ENCODE peak calls at places on chromosomes 4 and X, in four cellular contexts. E is neural progenitor cell, L is mesothelial cell of epicardium, K is astrocyte. I is an unnamed sample.

GRCh38 chrX:34656842-34657780 is at the start of gene TMEM47:
- DNase-seq in E (peak), L (peak), K (peak), I (peak)

GRCh38 chrX:140723251-140723650 is 13.7 kb downstream of the LINC00632 start:
- DNase-seq in E (peak), L (no peak), K (peak), I (peak)

GRCh38 chrX:129823115-129823514 is 20.6 kb downstream of the ZDHHC9 start:
- DNase-seq in E (peak), L (no peak), K (no peak), I (peak)

GRCh38 chr4:180330521-180330920 is 1912.7 kb upstream of the TENM3 start:
- DNase-seq in E (no peak), L (no peak), K (peak), I (no peak)

GRCh38 chr4:127240721-127241120 is 392.0 kb upstream of the INTU start:
- DNase-seq in E (no peak), L (no peak), K (no peak), I (peak)

GRCh38 chr4:30696195-30696594 is 24.0 kb upstream of the PCDH7 start:
- DNase-seq in E (no peak), L (no peak), K (no peak), I (no peak)

GRCh38 chr4:8856835-8857590 is 14.6 kb downstream of the HMX1 start:
- DNase-seq in E (peak), L (no peak), K (no peak), I (no peak)

GRCh38 chr4:15479089-15479912 is 9.6 kb downstream of the CC2D2A start:
- DNase-seq in E (peak), L (peak), K (peak), I (peak)

GRCh38 chr4:124685851-124686250 is 26.7 kb downstream of the ANKRD50 start:
- DNase-seq in E (no peak), L (no peak), K (peak), I (no peak)

GRCh38 chr4:67437974-67438713 is 107.2 kb downstream of the CENPC start:
- DNase-seq in E (no peak), L (no peak), K (peak), I (peak)

GRCh38 chr4:125735107-125735506 is 420.4 kb downstream of the FAT4 start:
- DNase-seq in E (peak), L (peak), K (peak), I (peak)

GRCh38 chrX:150361777-150362351 is 1.3 kb upstream of the MAMLD1 start:
- DNase-seq in E (peak), L (no peak), K (peak), I (no peak)

GRCh38 chrX:22481436-22481835 is 208.7 kb downstream of the CBLL2 start:
- DNase-seq in E (no peak), L (no peak), K (peak), I (peak)

GRCh38 chr4:8315343-8316250 is 46.0 kb downstream of the HTRA3 start:
- DNase-seq in E (peak), L (peak), K (peak), I (peak)

GRCh38 chr4:95141376-95141775 is 383.6 kb downstream of the BMPR1B start:
- DNase-seq in E (no peak), L (no peak), K (no peak), I (peak)

GRCh38 chr4:88803600-88804096 is 106.0 kb upstream of the NAP1L5 start:
- DNase-seq in E (no peak), L (no peak), K (peak), I (peak)

GRCh38 chrX:153640736-153641574 is 6.0 kb upstream of the DUSP9 start:
- DNase-seq in E (peak), L (no peak), K (no peak), I (no peak)

GRCh38 chrX:141278306-141278705 is 36.0 kb upstream of the SPANXC start:
- DNase-seq in E (peak), L (no peak), K (no peak), I (peak)

GRCh38 chr4:114287079-114287696 is 307.7 kb upstream of the ARSJ start:
- DNase-seq in E (no peak), L (no peak), K (no peak), I (no peak)

GRCh38 chrX:129678176-129678880 is 23.6 kb upstream of the APLN start:
- DNase-seq in E (peak), L (no peak), K (no peak), I (peak)

GRCh38 chr4:64715741-64716140 is 306.5 kb upstream of the TECRL start:
- DNase-seq in E (no peak), L (no peak), K (no peak), I (no peak)

GRCh38 chr4:121057466-121057911 is 14.8 kb downstream of the NDNF start:
- DNase-seq in E (peak), L (no peak), K (no peak), I (no peak)

GRCh38 chrX:95675011-95675410 is 1009.6 kb upstream of the DIAPH2 start:
- DNase-seq in E (peak), L (no peak), K (no peak), I (no peak)

GRCh38 chr4:77600521-77601451 is 4.8 kb upstream of the CXCL13 start:
- DNase-seq in E (peak), L (no peak), K (no peak), I (peak)

GRCh38 chr4:123444298-123444731 is 47.7 kb downstream of the SPRY1 start:
- DNase-seq in E (peak), L (no peak), K (peak), I (no peak)

GRCh38 chrX:44035576-44035975 is 62.4 kb upstream of the NDP start:
- DNase-seq in E (no peak), L (no peak), K (peak), I (no peak)

GRCh38 chrX:28205126-28205525 is 223.9 kb upstream of the DCAF8L1 start:
- DNase-seq in E (no peak), L (no peak), K (peak), I (no peak)

GRCh38 chr4:173917255-173917960 is 366.1 kb downstream of the FBXO8 start:
- DNase-seq in E (no peak), L (no peak), K (peak), I (peak)

GRCh38 chrX:70033348-70033747 is 16.4 kb downstream of the AWAT2 start:
- DNase-seq in E (peak), L (no peak), K (no peak), I (peak)

GRCh38 chr4:117137143-117137542 is 51.8 kb upstream of the TRAM1L1 start:
- DNase-seq in E (no peak), L (no peak), K (peak), I (peak)

GRCh38 chrX:137748827-137749226 is 182.9 kb downstream of the ZIC3 start:
- DNase-seq in E (peak), L (no peak), K (no peak), I (no peak)

GRCh38 chr4:82784615-82785247 is 13.9 kb downstream of the SCD5 start:
- DNase-seq in E (no peak), L (no peak), K (peak), I (peak)

GRCh38 chr4:188023682-188024081 is 28.1 kb downstream of the ZFP42 start:
- DNase-seq in E (no peak), L (no peak), K (peak), I (no peak)

DNA sequence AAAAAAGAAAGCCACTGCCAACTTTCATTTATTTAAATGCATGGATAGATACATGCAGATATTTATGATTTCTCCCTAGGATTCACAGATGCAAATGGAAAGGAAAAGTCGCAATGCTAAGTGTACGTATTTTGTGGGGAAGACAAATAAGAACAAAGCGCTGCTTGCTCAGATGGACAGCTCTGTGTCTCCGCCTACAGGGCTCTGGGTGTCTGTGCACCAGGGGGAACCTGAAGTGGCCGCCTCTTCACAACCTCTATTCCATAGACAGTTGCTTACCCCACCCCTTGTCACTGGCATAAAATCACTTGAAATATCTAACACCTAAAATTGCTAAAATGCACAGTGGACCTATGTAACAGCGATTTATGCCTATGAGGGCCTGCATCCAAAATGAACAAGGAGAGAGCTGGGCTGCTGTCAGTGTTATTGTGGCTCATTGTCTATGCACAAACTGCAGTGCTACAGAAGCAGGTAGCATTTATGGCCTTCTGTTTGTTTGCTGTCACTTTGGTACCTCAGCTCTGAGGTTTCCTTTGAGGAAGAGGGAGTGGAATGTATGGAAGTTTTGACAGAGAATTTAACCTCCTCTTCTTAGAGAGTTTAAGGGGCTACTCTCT is 58.6 kb upstream of the PAGE1 start:
- DNase-seq in E (peak), L (peak), K (peak), I (peak)
- TF ChIP-seq CTCF in E (peak), L (peak), K (peak), I (peak)

DNA sequence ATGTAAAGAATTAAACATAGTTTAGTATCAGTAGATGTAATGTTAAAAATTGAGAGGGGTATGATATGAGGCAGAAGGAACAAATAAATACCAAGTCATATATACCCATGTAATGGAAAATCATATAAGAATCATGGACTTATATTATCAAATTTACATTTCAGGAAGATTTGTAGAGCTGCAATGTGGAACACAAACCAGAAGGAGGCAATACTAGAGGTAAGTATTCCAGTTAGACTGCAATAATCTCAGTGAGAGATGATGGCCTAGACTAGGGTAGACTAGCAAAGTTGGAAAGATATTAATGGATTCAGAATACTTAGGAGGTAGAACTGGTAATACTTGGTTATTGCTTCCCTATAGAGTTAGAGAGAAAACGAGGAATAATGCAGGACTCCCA is 603.0 kb upstream of the KLHL4 start:
- DNase-seq in E (no peak), L (no peak), K (no peak), I (no peak)
- TF ChIP-seq CTCF in E (no peak), L (no peak), K (no peak), I (no peak)

DNA sequence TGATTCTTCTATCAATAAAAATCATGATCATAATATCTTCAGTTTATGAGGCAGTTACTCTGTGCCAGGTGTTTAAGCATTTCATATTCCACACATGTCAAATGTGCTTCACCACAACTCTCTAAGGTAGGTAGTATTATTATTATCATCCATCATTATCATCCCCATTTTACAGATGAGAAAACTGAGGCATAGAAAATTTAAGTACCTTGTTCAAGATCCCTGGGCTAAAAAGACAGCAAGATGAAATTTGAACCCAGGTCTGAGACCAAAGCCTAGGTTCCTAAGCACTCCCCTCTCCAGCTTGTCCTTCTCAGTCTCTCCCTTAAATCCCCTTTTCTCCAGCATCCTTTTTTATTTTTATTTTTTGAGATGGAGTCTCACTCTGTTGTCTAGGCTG is 33.4 kb downstream of the SEPTIN6 start:
- DNase-seq in E (no peak), L (no peak), K (no peak), I (no peak)
- TF ChIP-seq CTCF in E (no peak), L (no peak), K (no peak), I (no peak)

GRCh38 chr4:3096207-3096606 is 21.7 kb downstream of the HTT start:
- DNase-seq in E (no peak), L (no peak), K (no peak), I (peak)
- TF ChIP-seq CTCF in E (no peak), L (no peak), K (no peak), I (no peak)

GRCh38 chr4:86898562-86898961 is 6.3 kb upstream of the C4orf36 start:
- DNase-seq in E (peak), L (no peak), K (no peak), I (no peak)
- TF ChIP-seq CTCF in E (peak), L (no peak), K (no peak), I (no peak)

DNA sequence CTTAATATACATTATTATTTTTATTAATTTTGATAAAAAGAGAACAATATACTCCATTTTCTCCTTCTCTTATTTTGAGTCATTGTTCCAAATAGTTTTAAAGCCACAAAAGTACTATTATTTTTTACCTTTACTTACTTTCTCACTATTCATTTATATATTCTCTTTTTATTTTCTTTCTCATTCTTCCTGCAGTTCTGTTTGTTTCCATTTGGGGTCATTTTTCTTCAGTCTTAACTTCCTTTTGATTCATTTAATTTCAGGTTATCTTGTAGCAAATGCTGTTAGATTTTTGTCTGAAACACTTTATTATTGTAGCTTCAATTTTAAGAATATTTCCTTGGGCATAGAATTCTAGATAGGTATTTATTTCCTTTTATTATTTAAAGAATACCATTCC is 438.6 kb upstream of the EPHA5 start:
- DNase-seq in E (no peak), L (no peak), K (no peak), I (no peak)
- TF ChIP-seq CTCF in E (peak), L (peak), K (no peak), I (no peak)

DNA sequence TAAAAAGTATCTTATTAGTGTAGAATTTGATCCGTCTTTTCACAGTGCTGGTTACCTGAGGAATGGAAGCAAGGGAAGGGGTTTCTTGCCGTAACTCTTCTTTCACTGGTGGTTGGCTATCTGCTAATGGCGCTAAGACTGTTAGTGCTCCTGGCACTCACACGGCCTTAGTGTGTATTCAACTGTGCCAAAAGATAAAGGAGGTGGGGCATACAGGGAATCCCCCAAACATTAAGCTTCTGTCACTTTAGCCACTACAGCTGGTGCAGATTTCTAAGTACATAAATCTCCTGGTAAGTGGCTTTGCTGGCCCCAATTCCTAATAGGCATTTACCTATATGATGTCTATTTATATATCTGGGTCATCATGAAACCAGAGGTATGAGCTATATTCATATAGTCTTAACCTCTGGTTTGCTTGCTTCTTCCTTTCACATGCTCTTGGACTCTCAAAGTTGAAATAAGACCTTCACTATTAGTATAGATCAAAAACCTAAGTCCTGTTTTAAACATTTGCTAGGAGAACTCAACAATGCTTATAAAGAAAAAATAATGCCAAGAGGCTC is 95.1 kb downstream of the TSPAN7 start:
- DNase-seq in E (no peak), L (no peak), K (no peak), I (no peak)
- TF ChIP-seq CTCF in E (no peak), L (no peak), K (no peak), I (no peak)